ENCODE peak calls at places on chromosome 15, in ten cellular contexts. T is neural progenitor cell; W is right lobe of liver; U is HCT116; H is CD4-positive, alpha-beta memory T cell; F is H9; N is left ventricle myocardium inferior; I is cardiac muscle cell; M is mammary epithelial cell; J is mucosa of descending colon. Q is an unnamed sample. For H3K4me1, the result is how much of the 10 kb centered on the place peaks cover.

GRCh38 chr15:50265620-50266019 is at the start of gene HDC:
- DNase-seq in J (no peak), N (no peak), W (no peak), M (no peak), F (no peak), U (no peak), T (peak), H (no peak), I (no peak), Q (peak)

GRCh38 chr15:34726407-34727100 is 28.2 kb downstream of the GJD2 start:
- DNase-seq in J (no peak), F (no peak), H (no peak), M (no peak), T (no peak), I (no peak), N (no peak), W (no peak), U (no peak), Q (peak)

GRCh38 chr15:69145149-69145693 is 15.2 kb upstream of the GLCE start:
- DNase-seq in H (no peak), N (no peak), T (no peak), J (no peak), M (no peak), I (no peak), W (no peak), U (no peak), F (no peak), Q (no peak)

GRCh38 chr15:87755226-87755625 is 501.3 kb downstream of the NTRK3 start:
- DNase-seq in F (no peak), J (no peak), I (no peak), W (no peak), N (no peak), T (no peak), U (no peak), H (no peak), M (no peak), Q (no peak)

GRCh38 chr15:66832679-66833078 is 130.6 kb downstream of the SMAD6 start:
- DNase-seq in N (no peak), J (no peak), W (no peak), F (no peak), I (peak), M (no peak), T (no peak), U (no peak), H (no peak), Q (no peak)

GRCh38 chr15:53978248-53978906 is at the start of gene UNC13C:
- DNase-seq in M (peak), H (no peak), U (no peak), J (peak), F (peak), I (no peak), N (peak), W (peak), T (peak), Q (peak)

GRCh38 chr15:63181658-63182057 is 7.7 kb upstream of the RAB8B start:
- DNase-seq in N (no peak), F (no peak), U (no peak), W (no peak), I (peak), J (no peak), H (no peak), T (no peak), M (peak), Q (no peak)

GRCh38 chr15:40058476-40059140 is 19.6 kb upstream of the SRP14 start:
- DNase-seq in W (no peak), I (peak), T (no peak), M (peak), F (peak), H (no peak), U (no peak), N (no peak), J (no peak), Q (no peak)

GRCh38 chr15:64571857-64572291 is 111.5 kb downstream of the ZNF609 start:
- DNase-seq in F (no peak), H (no peak), U (no peak), I (no peak), J (no peak), T (no peak), M (no peak), W (no peak), N (no peak), Q (no peak)

GRCh38 chr15:31871159-31871886 is 159.0 kb upstream of the CHRNA7 start:
- DNase-seq in W (no peak), F (no peak), M (no peak), J (no peak), T (no peak), U (no peak), N (no peak), H (no peak), I (peak), Q (peak)

GRCh38 chr15:57565326-57565725 is 26.4 kb upstream of the MYZAP start:
- DNase-seq in F (peak), U (no peak), J (peak), T (no peak), M (peak), N (no peak), I (no peak), H (peak), W (no peak), Q (peak)

GRCh38 chr15:62506217-62506805 is 341.2 kb upstream of the C2CD4B start:
- DNase-seq in T (peak), F (no peak), M (no peak), H (no peak), U (no peak), N (no peak), I (peak), J (no peak), W (no peak), Q (peak)

GRCh38 chr15:96460106-96460505 is 129.6 kb downstream of the NR2F2 start:
- DNase-seq in I (no peak), H (no peak), T (no peak), N (no peak), F (no peak), W (no peak), U (no peak), J (no peak), M (no peak), Q (no peak)

DNA sequence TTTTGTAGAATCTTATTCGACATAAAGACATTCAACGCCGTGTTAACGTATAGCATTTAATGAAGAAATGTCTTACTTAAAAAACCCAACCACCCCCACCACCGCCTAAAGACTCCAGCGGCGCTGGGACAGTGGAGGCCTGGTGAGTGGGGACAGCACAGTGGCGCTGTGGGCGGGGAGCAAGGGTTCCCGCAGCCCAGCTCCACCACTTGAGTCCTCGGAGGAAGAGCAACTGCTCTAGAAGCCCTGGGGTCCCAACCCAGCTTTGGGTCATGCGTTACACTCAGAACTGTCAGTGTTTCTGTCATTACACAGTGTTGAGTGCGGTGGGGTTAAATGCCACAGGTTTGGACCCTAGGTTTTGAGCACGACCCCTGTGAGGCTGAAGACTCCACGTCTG is 62.1 kb downstream of the CHSY1 start:
- DNase-seq in U (no peak), H (no peak), M (no peak), I (no peak), T (no peak), J (no peak), W (no peak), N (no peak), F (no peak), Q (no peak)
- H3K4me1 ChIP-seq in U (under half), H (under half), M (under half), I (half or more), T (under half), J (under half), W (under half), N (half or more), F (under half), Q (under half)

GRCh38 chr15:71114066-71114680 is 1.1 kb upstream of the THSD4 start:
- DNase-seq in I (no peak), N (no peak), T (peak), M (no peak), J (no peak), F (peak), U (no peak), H (no peak), W (no peak), Q (peak)
- H3K4me1 ChIP-seq in I (under half), N (under half), T (under half), M (under half), J (under half), F (under half), U (under half), H (under half), W (under half), Q (under half)

DNA sequence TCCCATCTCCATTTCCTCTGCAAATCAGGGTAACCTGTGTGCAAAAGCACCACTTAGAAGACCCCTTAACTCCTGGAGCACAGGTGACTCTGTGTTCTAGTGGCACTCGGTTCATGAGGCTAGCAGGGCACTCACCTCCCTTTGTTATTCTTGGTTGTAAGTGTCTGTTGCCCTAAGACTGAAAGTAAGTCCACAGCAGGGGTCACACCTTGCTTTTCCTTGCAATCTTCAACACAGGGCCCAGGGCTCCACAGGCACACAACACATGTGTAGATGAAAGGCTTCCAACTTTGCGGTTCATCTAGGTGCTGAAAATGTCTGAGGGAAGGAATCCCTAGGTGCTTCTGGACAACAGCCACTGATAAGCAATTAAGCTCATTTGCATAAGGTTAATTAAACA is 2.9 kb downstream of the RNU6-1 start:
- DNase-seq in T (no peak), U (no peak), M (no peak), F (no peak), I (no peak), N (no peak), W (no peak), H (no peak), J (no peak), Q (no peak)
- H3K4me1 ChIP-seq in T (half or more), U (under half), M (under half), F (under half), I (under half), N (half or more), W (under half), H (half or more), J (half or more), Q (under half)

GRCh38 chr15:74258456-74259323 is 22.6 kb downstream of the CCDC33 start:
- DNase-seq in W (no peak), U (no peak), T (no peak), J (no peak), N (no peak), H (no peak), I (no peak), F (no peak), M (no peak), Q (no peak)
- H3K4me1 ChIP-seq in W (under half), U (under half), T (under half), J (under half), N (under half), H (under half), I (under half), F (under half), M (under half), Q (under half)

DNA sequence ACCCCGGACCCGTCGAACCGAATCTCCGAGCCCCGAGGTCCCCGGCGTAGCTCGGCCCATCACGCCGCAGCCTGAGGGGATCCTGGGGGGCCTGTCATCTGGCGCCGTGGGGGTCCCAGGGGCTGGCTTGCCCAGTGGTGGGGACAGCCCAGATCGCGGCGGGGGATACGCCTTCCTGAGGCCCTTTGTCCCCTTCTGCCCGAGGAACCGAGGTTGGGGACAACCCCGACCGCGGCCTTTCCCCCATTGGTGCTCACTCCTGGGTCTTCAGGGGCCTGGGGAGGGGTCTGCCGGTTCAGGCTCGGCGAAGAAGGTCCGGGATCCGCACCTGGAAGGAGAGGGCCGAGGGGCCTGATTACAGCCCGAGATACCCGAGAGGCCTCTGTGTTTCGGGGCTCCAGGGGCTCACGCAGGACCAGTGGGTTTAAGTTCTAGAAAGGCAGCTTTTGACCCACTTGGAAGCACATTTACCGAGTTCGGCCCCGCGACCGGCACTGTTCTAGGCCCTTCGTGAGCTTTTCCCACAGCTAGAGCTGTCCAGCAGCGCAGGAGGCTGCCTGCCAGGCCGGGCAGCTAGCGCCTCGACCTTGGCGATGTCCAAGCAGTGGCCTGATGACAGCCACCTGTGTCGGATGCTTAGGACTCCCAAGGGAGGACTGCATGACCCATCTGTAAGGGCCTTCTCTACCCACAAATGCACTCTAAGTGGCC is 504 bp downstream of the ABHD2 start:
- DNase-seq in M (no peak), I (peak), T (peak), F (no peak), U (no peak), N (peak), J (peak), W (peak), H (no peak), Q (peak)
- H3K4me1 ChIP-seq in M (under half), I (half or more), T (under half), F (under half), U (under half), N (half or more), J (under half), W (under half), H (under half), Q (under half)

DNA sequence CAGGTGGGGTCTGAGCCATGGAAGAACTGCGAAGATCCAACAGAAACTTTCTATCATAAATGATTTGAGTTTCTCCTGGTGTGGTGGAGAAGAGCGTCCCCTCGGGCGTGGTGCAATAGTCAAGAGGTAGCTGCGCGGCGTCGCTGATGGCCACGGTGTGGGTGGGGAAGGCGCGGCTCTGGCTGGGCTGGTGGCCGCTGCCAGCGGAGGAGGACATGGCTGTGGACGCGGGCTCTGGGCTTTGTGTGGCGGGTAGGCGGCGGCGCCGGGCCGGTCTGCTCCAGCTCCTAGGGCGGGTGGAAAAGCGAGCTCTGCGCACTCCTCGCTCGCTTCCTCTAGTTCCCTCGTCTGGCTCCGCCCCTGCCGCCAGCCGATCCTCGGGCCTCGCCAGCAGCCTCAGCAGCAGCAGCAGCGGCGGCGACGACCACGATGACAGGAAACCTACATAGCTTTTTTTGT is 5.9 kb downstream of the STARD9 start:
- DNase-seq in N (peak), M (peak), U (no peak), F (peak), J (peak), I (peak), H (peak), W (peak), T (peak), Q (peak)
- H3K4me1 ChIP-seq in N (half or more), M (under half), U (under half), F (under half), J (under half), I (under half), H (under half), W (under half), T (under half), Q (under half)

DNA sequence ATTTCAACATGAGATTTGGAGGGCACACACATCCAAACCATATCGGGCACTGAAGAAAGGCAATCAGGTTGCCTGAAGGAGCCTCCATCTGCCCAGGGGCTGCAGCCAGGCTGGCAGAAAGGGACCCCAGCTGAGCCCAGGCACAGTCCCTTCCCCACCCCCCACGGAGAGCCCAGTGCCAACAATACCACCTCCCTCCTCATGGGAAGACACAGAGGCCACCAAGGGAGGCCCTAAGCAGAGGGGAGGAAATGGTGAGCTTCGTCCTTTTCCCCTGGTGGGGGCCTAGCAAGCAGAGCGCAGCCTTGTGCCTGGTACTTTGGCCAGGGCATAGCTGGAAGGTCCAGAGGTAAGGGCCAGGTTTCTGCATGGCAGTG is 3.0 kb upstream of the STRA6 start:
- DNase-seq in U (no peak), M (no peak), I (no peak), W (no peak), J (no peak), F (no peak), H (no peak), T (no peak), N (no peak), Q (no peak)
- H3K4me1 ChIP-seq in U (under half), M (under half), I (under half), W (under half), J (under half), F (under half), H (under half), T (half or more), N (under half), Q (half or more)

GRCh38 chr15:60423540-60423939 is 25.8 kb upstream of the ANXA2 start:
- DNase-seq in I (peak), F (no peak), H (no peak), J (no peak), W (no peak), T (peak), U (peak), N (no peak), M (peak), Q (peak)

GRCh38 chr15:60420322-60420721 is 22.5 kb upstream of the ANXA2 start:
- DNase-seq in I (no peak), U (no peak), T (no peak), J (no peak), M (no peak), W (no peak), F (no peak), N (no peak), H (no peak), Q (no peak)

GRCh38 chr15:60421544-60421943 is 23.8 kb upstream of the ANXA2 start:
- DNase-seq in U (no peak), N (no peak), F (no peak), H (no peak), J (no peak), M (peak), T (no peak), I (peak), W (no peak), Q (no peak)

GRCh38 chr15:60426870-60427528 is 29.2 kb upstream of the ANXA2 start:
- DNase-seq in W (no peak), H (no peak), M (peak), U (no peak), I (peak), F (no peak), T (no peak), J (no peak), N (no peak), Q (no peak)

GRCh38 chr15:60424006-60424405 is 26.2 kb upstream of the ANXA2 start:
- DNase-seq in T (no peak), M (no peak), I (no peak), F (no peak), U (no peak), N (no peak), W (no peak), H (no peak), J (no peak), Q (no peak)
- H3K4me1 ChIP-seq in T (under half), M (half or more), I (under half), F (under half), U (under half), N (under half), W (under half), H (under half), J (under half), Q (under half)

DNA sequence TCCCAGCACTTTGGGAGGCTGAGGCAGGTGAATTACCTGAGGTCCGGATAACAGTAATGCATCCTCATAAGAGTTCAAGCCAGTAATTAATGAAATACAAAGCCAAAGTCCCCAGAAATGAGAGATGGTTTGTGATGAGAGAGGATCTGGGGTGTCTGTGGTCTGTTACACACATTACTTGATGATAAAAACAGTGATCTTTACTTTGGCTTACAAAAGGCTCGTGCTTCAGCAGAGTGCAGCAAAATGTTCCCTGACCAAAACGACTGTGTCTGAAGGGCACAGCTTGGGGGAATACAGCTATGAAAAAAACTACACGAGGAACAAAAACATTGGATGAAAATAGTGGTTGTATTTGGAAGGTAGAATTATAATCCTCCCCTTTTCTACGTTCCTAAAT is 40.9 kb downstream of the CRTC3 start:
- DNase-seq in I (no peak), F (no peak), T (no peak), U (no peak), M (no peak), H (no peak), J (no peak), W (no peak), N (no peak), Q (no peak)
- H3K4me1 ChIP-seq in I (under half), F (under half), T (under half), U (under half), M (under half), H (half or more), J (under half), W (under half), N (half or more), Q (under half)

Q was measured in GM23338.